ENCODE peak calls at places on chromosome 20, in eight cellular contexts. I, X, N, Y, A, M, B and F are unnamed samples.

GRCh38 chr20:52268184-52268583 is 76.6 kb upstream of the ZFP64 start:
- DNase-seq in B (no peak), Y (peak; percentile 40), M (peak; percentile 54), I (no peak), X (no peak), N (no peak), A (no peak), F (peak; percentile 26)

GRCh38 chr20:24723953-24724352 is 225.1 kb upstream of the CST7 start:
- DNase-seq in B (no peak), I (no peak), Y (no peak), X (no peak), M (no peak), N (no peak), A (no peak), F (no peak)

GRCh38 chr20:13430346-13431002 is 208.3 kb downstream of the TASP1 start:
- DNase-seq in B (no peak), A (no peak), M (no peak), N (peak; percentile 5), Y (peak; percentile 31), X (no peak), I (peak; percentile 70), F (peak; percentile 23)

GRCh38 chr20:16929756-16930155 is 181.6 kb downstream of the OTOR start:
- DNase-seq in B (no peak), N (no peak), X (no peak), Y (peak; percentile 15), M (no peak), A (peak; percentile 28), I (no peak), F (peak; percentile 28)

GRCh38 chr20:51584116-51584515 is 41.6 kb upstream of the NFATC2 start:
- DNase-seq in X (no peak), I (no peak), N (no peak), B (no peak), A (no peak), M (no peak), Y (no peak), F (no peak)

GRCh38 chr20:14925286-14925685 is 587.9 kb upstream of the FLRT3 start:
- DNase-seq in N (peak; percentile 16), X (no peak), B (no peak), M (no peak), A (peak; percentile 6), I (no peak), Y (peak; percentile 59), F (peak; percentile 47)

GRCh38 chr20:11001767-11002540 is 328.2 kb upstream of the JAG1 start:
- DNase-seq in B (no peak), M (peak; percentile 42), A (peak; percentile 80), X (no peak), Y (peak; percentile 62), N (no peak), I (no peak), F (peak; percentile 63)

GRCh38 chr20:2300420-2300819 is 4.6 kb downstream of the TGM3 start:
- DNase-seq in M (no peak), B (no peak), I (no peak), Y (no peak), A (no peak), X (no peak), N (no peak), F (no peak)

GRCh38 chr20:51678041-51678697 is 90.0 kb downstream of the ATP9A start:
- DNase-seq in X (peak; percentile 24), N (no peak), B (no peak), I (no peak), A (no peak), M (no peak), Y (peak; percentile 24), F (no peak)

GRCh38 chr20:38209736-38210405 is 44.8 kb upstream of the TGM2 start:
- DNase-seq in N (no peak), I (no peak), X (peak; percentile 20), Y (peak; percentile 1), B (no peak), A (no peak), M (no peak), F (no peak)

GRCh38 chr20:49523767-49524360 is 41.4 kb upstream of the KCNB1 start:
- DNase-seq in X (no peak), A (no peak), B (peak; percentile 42), N (no peak), M (no peak), I (no peak), Y (no peak), F (no peak)

GRCh38 chr20:23368316-23369110 is 6.5 kb downstream of the GZF1 start:
- DNase-seq in M (no peak), I (no peak), B (no peak), N (peak; percentile 38), Y (peak; percentile 39), A (no peak), X (no peak), F (peak; percentile 56)

GRCh38 chr20:4898282-4898681 is 103.0 kb downstream of the SLC23A2 start:
- DNase-seq in I (no peak), B (no peak), M (peak; percentile 21), Y (peak; percentile 70), N (peak; percentile 76), A (peak; percentile 76), X (peak; percentile 35), F (peak; percentile 89)

DNA sequence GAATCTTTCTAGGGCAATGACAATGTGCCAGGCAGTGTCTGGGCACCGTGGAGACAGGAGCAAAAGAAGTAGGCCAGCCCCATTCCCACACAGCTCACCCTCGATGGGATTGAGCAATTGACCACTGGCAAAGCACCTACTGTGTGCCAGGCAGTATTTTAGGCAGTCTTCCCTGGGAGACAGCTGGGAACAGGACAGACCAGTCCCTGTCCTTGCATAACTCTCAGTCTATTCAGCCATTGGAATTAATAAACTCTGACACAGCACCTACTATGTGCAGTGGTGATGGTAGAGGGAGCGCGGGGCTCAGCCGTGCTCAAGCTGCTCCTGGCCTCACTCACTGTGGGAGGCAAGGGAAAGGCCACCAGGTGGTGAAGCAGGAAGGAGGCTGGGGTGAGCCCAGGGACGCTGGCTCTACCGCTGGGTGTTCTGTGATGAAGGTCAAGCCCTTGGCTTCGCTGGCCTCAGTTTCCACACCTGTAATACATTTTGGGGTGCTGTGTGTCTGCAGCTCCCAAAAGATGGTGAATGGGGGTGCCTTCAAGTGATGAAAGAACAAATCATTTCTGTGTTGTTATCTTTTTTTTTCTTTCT is 122.3 kb upstream of the PMEPA1 start:
- DNase-seq in X (no peak), A (no peak), M (no peak), I (no peak), N (no peak), Y (no peak), B (no peak), F (no peak)
- H3K4me3 ChIP-seq in X (no peak overlapping the region), A (no peak overlapping the region), M (no peak overlapping the region), I (no peak overlapping the region), N (no peak overlapping the region), Y (no peak overlapping the region), B (no peak overlapping the region), F (no peak overlapping the region)

GRCh38 chr20:60101201-60101893 is 143.1 kb downstream of the CDH26 start:
- DNase-seq in B (no peak), N (no peak), Y (no peak), X (no peak), I (peak; percentile 53), A (no peak), M (no peak), F (no peak)
- H3K4me3 ChIP-seq in B (no peak overlapping the region), N (no peak overlapping the region), Y (no peak overlapping the region), X (no peak overlapping the region), I (no peak overlapping the region), A (no peak overlapping the region), M (no peak overlapping the region), F (no peak overlapping the region)

GRCh38 chr20:32581839-32582658 is 3.1 kb downstream of the NOL4L start:
- DNase-seq in N (no peak), M (no peak), A (no peak), B (no peak), I (no peak), X (no peak), Y (no peak), F (no peak)

GRCh38 chr20:32580194-32580593 is 4.9 kb downstream of the NOL4L start:
- DNase-seq in X (no peak), N (no peak), I (no peak), M (no peak), B (no peak), A (no peak), Y (no peak), F (no peak)

GRCh38 chr20:32582659-32583580 is 2.2 kb downstream of the NOL4L start:
- DNase-seq in B (no peak), A (no peak), M (no peak), Y (no peak), X (no peak), N (no peak), I (peak; percentile 39), F (no peak)

GRCh38 chr20:32580608-32580969 is 4.5 kb downstream of the NOL4L start:
- DNase-seq in A (no peak), X (no peak), N (no peak), I (no peak), B (no peak), Y (no peak), M (no peak), F (no peak)

GRCh38 chr20:32580970-32581838 is 3.9 kb downstream of the NOL4L start:
- DNase-seq in A (no peak), B (no peak), N (no peak), I (peak; percentile 54), X (no peak), M (no peak), Y (no peak), F (no peak)
- H3K4me3 ChIP-seq in A (no peak overlapping the region), B (no peak overlapping the region), N (no peak overlapping the region), I (no peak overlapping the region), X (no peak overlapping the region), M (no peak overlapping the region), Y (no peak overlapping the region), F (no peak overlapping the region)

GRCh38 chr20:41047279-41047974 is 18.8 kb downstream of the TOP1 start:
- DNase-seq in I (no peak), Y (no peak), B (no peak), M (no peak), A (no peak), X (no peak), N (no peak), F (no peak)
- H3K4me3 ChIP-seq in I (no peak overlapping the region), Y (no peak overlapping the region), B (peak overlapping the region; percentile 20), M (no peak overlapping the region), A (no peak overlapping the region), X (peak overlapping the region; percentile 25), N (no peak overlapping the region), F (no peak overlapping the region)

GRCh38 chr20:34242879-34243278 is 1.7 kb downstream of the ASIP start:
- DNase-seq in A (no peak), I (no peak), M (no peak), Y (no peak), B (no peak), N (no peak), X (no peak), F (no peak)
- H3K4me3 ChIP-seq in A (no peak overlapping the region), I (no peak overlapping the region), M (no peak overlapping the region), Y (no peak overlapping the region), B (no peak overlapping the region), N (no peak overlapping the region), X (no peak overlapping the region), F (no peak overlapping the region)

GRCh38 chr20:3732327-3733118 is at the start of gene HSPA12B:
- DNase-seq in Y (no peak), X (no peak), B (no peak), M (no peak), I (no peak), N (no peak), A (no peak), F (no peak)
- H3K4me3 ChIP-seq in Y (no peak within 1 kb of the TSS), X (peak within 1 kb of the TSS; percentile 29), B (peak within 1 kb of the TSS; percentile 44), M (peak within 1 kb of the TSS; percentile 29), I (no peak within 1 kb of the TSS), N (no peak within 1 kb of the TSS), A (no peak within 1 kb of the TSS), F (no peak within 1 kb of the TSS)